ENCODE peak calls at places on chromosome 16, in eight cellular contexts. N is vagina; S is AG04450; C is stimulated activated CD4-positive, alpha-beta T cell treated with anti-CD3 and anti-CD28 coated beads, TNF-alpha, amount 100 ng/mL, for 48 hours; H is BJ; T is HuH-7; K is AG09309; M is posterior vena cava. Y is an unnamed sample.

GRCh38 chr16:51755039-51755501 is 604.0 kb upstream of the SALL1 start:
- DNase-seq in N (no peak), S (no peak), C (no peak), H (no peak), T (no peak), K (no peak), M (no peak), Y (no peak)

GRCh38 chr16:3882531-3882930 is 2.0 kb upstream of the CREBBP start:
- DNase-seq in N (no peak), S (no peak), C (no peak), H (no peak), T (no peak), K (no peak), M (no peak), Y (no peak)

GRCh38 chr16:57276596-57276995 is 7.9 kb downstream of the PLLP start:
- DNase-seq in N (no peak), S (no peak), C (no peak), H (no peak), T (no peak), K (no peak), M (no peak), Y (no peak)

GRCh38 chr16:9049241-9049640 is 42.2 kb upstream of the HAPSTR1 start:
- DNase-seq in N (no peak), S (peak), C (no peak), H (no peak), T (no peak), K (no peak), M (no peak), Y (peak)

GRCh38 chr16:17105239-17105721 is 365.5 kb downstream of the XYLT1 start:
- DNase-seq in N (no peak), S (no peak), C (no peak), H (no peak), T (no peak), K (no peak), M (no peak), Y (no peak)

GRCh38 chr16:50202926-50203624 is 50.0 kb downstream of the TENT4B start:
- DNase-seq in N (no peak), S (no peak), C (no peak), H (peak), T (peak), K (peak), M (no peak), Y (peak)

GRCh38 chr16:66933776-66934137 is 445 bp downstream of the CIAO2B start:
- DNase-seq in N (no peak), S (no peak), C (peak), H (no peak), T (no peak), K (no peak), M (no peak), Y (no peak)

GRCh38 chr16:89024546-89024945 is 47.5 kb upstream of the CBFA2T3 start:
- DNase-seq in N (no peak), S (no peak), C (no peak), H (no peak), T (no peak), K (no peak), M (peak), Y (no peak)

GRCh38 chr16:11133344-11133921 is 122.6 kb downstream of the SOCS1 start:
- DNase-seq in N (no peak), S (peak), C (no peak), H (peak), T (no peak), K (peak), M (peak), Y (peak)

GRCh38 chr16:63361032-63361624 is 1324.9 kb upstream of the CDH8 start:
- DNase-seq in N (no peak), S (peak), C (no peak), H (no peak), T (peak), K (no peak), M (no peak), Y (peak)

GRCh38 chr16:12802661-12803060 is 1.0 kb downstream of the CPPED1 start:
- DNase-seq in N (no peak), S (no peak), C (no peak), H (no peak), T (no peak), K (no peak), M (no peak), Y (no peak)

GRCh38 chr16:86414991-86415740 is 95.2 kb upstream of the FOXF1 start:
- DNase-seq in N (no peak), S (no peak), C (no peak), H (no peak), T (no peak), K (no peak), M (no peak), Y (no peak)

GRCh38 chr16:56263711-56264608 is 72.7 kb downstream of the GNAO1 start:
- DNase-seq in N (no peak), S (no peak), C (no peak), H (no peak), T (peak), K (no peak), M (no peak), Y (no peak)

GRCh38 chr16:81767987-81768592 is 11.0 kb upstream of the PLCG2 start:
- DNase-seq in N (no peak), S (no peak), C (no peak), H (no peak), T (peak), K (no peak), M (no peak), Y (no peak)

GRCh38 chr16:83971165-83972130 is 3.4 kb downstream of the NECAB2 start:
- DNase-seq in N (no peak), S (no peak), C (no peak), H (no peak), T (no peak), K (no peak), M (peak), Y (no peak)

GRCh38 chr16:85459529-85460251 is 153.4 kb upstream of the GSE1 start:
- DNase-seq in N (no peak), S (no peak), C (no peak), H (no peak), T (no peak), K (no peak), M (no peak), Y (no peak)

GRCh38 chr16:62869837-62870236 is 833.6 kb upstream of the CDH8 start:
- DNase-seq in N (no peak), S (no peak), C (no peak), H (no peak), T (no peak), K (no peak), M (no peak), Y (no peak)

GRCh38 chr16:49465661-49466528 is 92.3 kb downstream of the C16orf78 start:
- DNase-seq in N (peak), S (no peak), C (no peak), H (no peak), T (no peak), K (no peak), M (no peak), Y (no peak)

GRCh38 chr16:57167951-57168350 is 17.9 kb downstream of the PSME3IP1 start:
- DNase-seq in N (no peak), S (peak), C (no peak), H (no peak), T (peak), K (peak), M (no peak), Y (peak)

GRCh38 chr16:69481901-69482341 is 57.5 kb downstream of the CYB5B start:
- DNase-seq in N (no peak), S (no peak), C (no peak), H (no peak), T (no peak), K (no peak), M (peak), Y (peak)

GRCh38 chr16:4373909-4374742 is 2.5 kb downstream of the VASN start:
- DNase-seq in N (no peak), S (peak), C (no peak), H (peak), T (no peak), K (peak), M (peak), Y (peak)

GRCh38 chr16:89446136-89446974 is 44.0 kb downstream of the ANKRD11 start:
- DNase-seq in N (no peak), S (no peak), C (no peak), H (no peak), T (no peak), K (no peak), M (no peak), Y (no peak)

GRCh38 chr16:27318399-27319256 is 4.9 kb downstream of the IL4R start:
- DNase-seq in N (no peak), S (no peak), C (peak), H (no peak), T (no peak), K (no peak), M (peak), Y (peak)

GRCh38 chr16:2882460-2883026 is 472 bp upstream of the FLYWCH2 start:
- DNase-seq in N (no peak), S (peak), C (peak), H (peak), T (peak), K (peak), M (peak), Y (peak)

GRCh38 chr16:82070656-82071369 is 35.8 kb downstream of the HSD17B2 start:
- DNase-seq in N (no peak), S (peak), C (no peak), H (peak), T (no peak), K (peak), M (no peak), Y (no peak)

GRCh38 chr16:54931041-54931756 is 534 bp downstream of the IRX5 start:
- DNase-seq in N (no peak), S (no peak), C (no peak), H (no peak), T (peak), K (no peak), M (peak), Y (no peak)

GRCh38 chr16:58628845-58629680 is 563 bp downstream of the CNOT1 start:
- DNase-seq in N (no peak), S (peak), C (peak), H (no peak), T (no peak), K (no peak), M (peak), Y (no peak)

GRCh38 chr16:80693553-80693952 is 110.8 kb downstream of the CDYL2 start:
- DNase-seq in N (no peak), S (no peak), C (no peak), H (no peak), T (no peak), K (no peak), M (no peak), Y (no peak)